ENCODE peak calls at places on chromosomes 3 and 15, in four cellular contexts. H is pulmonary artery endothelial cell, F is tibial nerve, N is uterus. I is an unnamed sample.

GRCh38 chr15:41494922-41495735 is 1.5 kb downstream of the ITPKA start:
- DNase-seq in N (no peak), F (no peak), H (no peak), I (no peak)

GRCh38 chr3:178060406-178060805 is 475.8 kb upstream of the KCNMB2 start:
- DNase-seq in N (peak), H (no peak), F (peak), I (no peak)

GRCh38 chr3:193906849-193907410 is 229.0 kb upstream of the HES1 start:
- DNase-seq in H (no peak), F (no peak), N (no peak), I (no peak)

GRCh38 chr3:48879307-48879993 is 19.2 kb downstream of the SLC25A20 start:
- DNase-seq in H (no peak), N (no peak), F (no peak), I (no peak)

GRCh38 chr3:47716656-47717055 is 65.0 kb downstream of the SMARCC1 start:
- DNase-seq in N (no peak), F (no peak), H (no peak), I (peak)

GRCh38 chr3:141093397-141093796 is 42.2 kb downstream of the SPSB4 start:
- DNase-seq in N (no peak), F (no peak), H (no peak), I (peak)

GRCh38 chr3:48558446-48559134 is 2.0 kb upstream of the PFKFB4 start:
- DNase-seq in N (no peak), H (no peak), F (peak), I (no peak)

GRCh38 chr3:112531358-112531781 is 30.4 kb downstream of the ATG3 start:
- DNase-seq in N (no peak), F (no peak), H (no peak), I (peak)

GRCh38 chr3:55959681-55960080 is 472.6 kb upstream of the WNT5A start:
- DNase-seq in F (no peak), N (no peak), H (no peak), I (no peak)

GRCh38 chr3:64260391-64260790 is 35.1 kb upstream of the PRICKLE2 start:
- DNase-seq in N (no peak), F (no peak), H (no peak), I (no peak)

GRCh38 chr15:88623061-88623460 is 1.9 kb downstream of the AEN start:
- DNase-seq in F (no peak), H (no peak), N (no peak), I (peak)

GRCh38 chr3:116969646-116970045 is 260.1 kb downstream of the TUSC7 start:
- DNase-seq in F (no peak), N (no peak), H (no peak), I (no peak)

GRCh38 chr15:50438251-50438650 is 14.0 kb downstream of the USP8 start:
- DNase-seq in H (no peak), N (no peak), F (no peak), I (no peak)

GRCh38 chr15:63112871-63113270 is 8.8 kb upstream of the LACTB start:
- DNase-seq in H (no peak), N (no peak), F (no peak), I (no peak)

GRCh38 chr15:20341901-20342605 is 199.5 kb downstream of the GOLGA6L6 start:
- DNase-seq in F (no peak), N (peak), H (no peak), I (no peak)

I was measured in renal cortical epithelial cell.